ENCODE peak calls at places on chromosome X, in eight cellular contexts. G is CD8-positive, alpha-beta T cell; V is neural crest cell; D is heart left ventricle; L is progenitor cell of endocrine pancreas; P is endothelial cell; F is hepatocyte; S is heart right ventricle. I is an unnamed sample.

GRCh38 chrX:102546818-102547493 is 30.4 kb upstream of the TMSB15A start:
- DNase-seq in D (no peak), G (no peak), P (no peak), F (no peak), L (no peak), S (no peak), V (no peak), I (no peak)

GRCh38 chrX:19867411-19867732 is 20.0 kb downstream of the SH3KBP1 start:
- DNase-seq in L (no peak), S (no peak), F (no peak), D (no peak), G (no peak), P (no peak), V (no peak), I (peak)

GRCh38 chrX:66030505-66031317 is 9.2 kb downstream of the VSIG4 start:
- DNase-seq in D (no peak), G (peak), S (no peak), V (no peak), P (peak), L (no peak), F (peak), I (peak)

GRCh38 chrX:150370589-150371312 is 7.6 kb downstream of the MAMLD1 start:
- DNase-seq in D (no peak), P (no peak), S (no peak), F (no peak), G (no peak), L (no peak), V (no peak), I (no peak)

GRCh38 chrX:50812995-50813842 is 775 bp downstream of the SHROOM4 start:
- DNase-seq in V (peak), S (peak), P (peak), F (peak), L (peak), D (peak), G (no peak), I (peak)

GRCh38 chrX:24877854-24878650 is 137.7 kb downstream of the ARX start:
- DNase-seq in D (no peak), V (no peak), F (peak), S (no peak), G (no peak), L (no peak), P (no peak), I (no peak)

GRCh38 chrX:38232287-38232686 is 11.6 kb upstream of the SRPX start:
- DNase-seq in L (no peak), G (no peak), D (no peak), V (no peak), P (no peak), F (no peak), S (no peak), I (no peak)

GRCh38 chrX:136662104-136662503 is 14.1 kb downstream of the CD40LG start:
- DNase-seq in G (no peak), F (no peak), V (no peak), P (no peak), D (no peak), L (no peak), S (no peak), I (no peak)

GRCh38 chrX:97102938-97103337 is 219.2 kb downstream of the RPA4 start:
- DNase-seq in D (no peak), P (no peak), F (no peak), G (no peak), S (no peak), V (no peak), L (no peak), I (no peak)

GRCh38 chrX:19627533-19627932 is 112.2 kb upstream of the MAP3K15 start:
- DNase-seq in P (no peak), D (no peak), L (no peak), G (no peak), V (no peak), F (no peak), S (no peak), I (peak)

GRCh38 chrX:113212052-113212451 is 371.4 kb upstream of the AMOT start:
- DNase-seq in F (no peak), V (no peak), D (no peak), L (no peak), P (no peak), S (no peak), G (no peak), I (no peak)

GRCh38 chrX:38654302-38654701 is 93.0 kb downstream of the TSPAN7 start:
- DNase-seq in S (no peak), P (peak), D (no peak), L (no peak), V (no peak), G (no peak), F (peak), I (peak)

GRCh38 chrX:138775501-138775900 is 64.0 kb upstream of the FGF13 start:
- DNase-seq in V (no peak), L (no peak), G (no peak), P (no peak), S (no peak), D (no peak), F (peak), I (peak)

GRCh38 chrX:55783723-55784122 is 66.2 kb downstream of the RRAGB start:
- DNase-seq in V (no peak), G (no peak), S (no peak), F (no peak), P (no peak), L (no peak), D (no peak), I (no peak)

GRCh38 chrX:8967471-8967870 is 66.5 kb downstream of the FAM9B start:
- DNase-seq in V (no peak), L (no peak), F (no peak), S (no peak), D (no peak), G (no peak), P (no peak), I (no peak)

GRCh38 chrX:68761086-68761485 is 67.7 kb upstream of the EFNB1 start:
- DNase-seq in S (no peak), D (no peak), G (no peak), L (no peak), P (no peak), F (no peak), V (no peak), I (no peak)

GRCh38 chrX:153226344-153227190 is 47.5 kb downstream of the MAGEA1 start:
- DNase-seq in F (peak), P (peak), L (no peak), V (peak), D (no peak), S (no peak), G (no peak), I (peak)

GRCh38 chrX:20181563-20182329 is 40.1 kb upstream of the EIF1AX start:
- DNase-seq in F (no peak), S (no peak), P (no peak), G (no peak), L (no peak), V (no peak), D (no peak), I (no peak)

GRCh38 chrX:122094611-122095010 is 1047.2 kb downstream of the GLUD2 start:
- DNase-seq in G (no peak), F (peak), S (no peak), P (no peak), D (no peak), V (no peak), L (no peak), I (peak)

GRCh38 chrX:65667503-65668355 is at the start of gene MSN:
- DNase-seq in L (peak), D (peak), P (peak), F (peak), G (peak), S (peak), V (peak), I (peak)

GRCh38 chrX:2501246-2502102 is 698 bp upstream of the DHRSX start:
- DNase-seq in P (no peak), V (no peak), G (no peak), S (no peak), L (no peak), F (no peak), D (no peak), I (no peak)

GRCh38 chrX:47831788-47832187 is 4.9 kb upstream of the ZNF81 start:
- DNase-seq in F (peak), P (peak), D (peak), L (peak), G (peak), V (peak), S (peak), I (peak)

GRCh38 chrX:51336584-51336983 is 4.0 kb downstream of the NUDT10 start:
- DNase-seq in L (no peak), F (peak), D (peak), G (peak), S (no peak), P (peak), V (no peak), I (peak)

GRCh38 chrX:120001787-120002186 is 58.2 kb upstream of the NKAP start:
- DNase-seq in G (no peak), D (no peak), F (no peak), L (no peak), P (no peak), V (no peak), S (no peak), I (no peak)

GRCh38 chrX:147803948-147804347 is 107.8 kb upstream of the FMR1 start:
- DNase-seq in F (peak), P (peak), L (no peak), V (no peak), D (no peak), S (no peak), G (no peak), I (peak)

GRCh38 chrX:13398073-13398823 is 78.4 kb upstream of the ATXN3L start:
- DNase-seq in G (peak), D (no peak), P (no peak), L (no peak), F (peak), V (no peak), S (peak), I (peak)

GRCh38 chrX:135327299-135327698 is 18.0 kb downstream of the ETDC start:
- DNase-seq in V (no peak), P (no peak), G (no peak), S (no peak), F (no peak), D (no peak), L (no peak), I (peak)

GRCh38 chrX:102958794-102959193 is 21.7 kb downstream of the RAB40AL start:
- DNase-seq in L (no peak), S (no peak), D (no peak), F (no peak), V (no peak), P (no peak), G (no peak), I (no peak)

GRCh38 chrX:105872921-105873320 is 50.6 kb downstream of the NRK start:
- DNase-seq in P (no peak), L (no peak), F (no peak), S (no peak), V (no peak), D (no peak), G (no peak), I (peak)

GRCh38 chrX:144791298-144791697 is 456.0 kb upstream of the SPANXN1 start:
- DNase-seq in G (no peak), F (peak), D (no peak), S (no peak), L (no peak), P (no peak), V (no peak), I (peak)

GRCh38 chrX:33078273-33078672 is 133.1 kb downstream of the DMD start:
- DNase-seq in L (no peak), V (no peak), D (no peak), F (no peak), G (no peak), S (no peak), P (no peak), I (no peak)

GRCh38 chrX:32576885-32577284 is 634.5 kb downstream of the DMD start:
- DNase-seq in D (no peak), F (no peak), S (no peak), G (no peak), V (no peak), L (no peak), P (no peak), I (no peak)

GRCh38 chrX:17361620-17362019 is 13.4 kb upstream of the NHS start:
- DNase-seq in S (no peak), L (no peak), V (peak), F (no peak), G (no peak), P (peak), D (no peak), I (no peak)
- TF ChIP-seq CTCF in S (no peak), L (peak), V (peak), F (peak), G (no peak), P (peak), D (no peak), I (peak)

DNA sequence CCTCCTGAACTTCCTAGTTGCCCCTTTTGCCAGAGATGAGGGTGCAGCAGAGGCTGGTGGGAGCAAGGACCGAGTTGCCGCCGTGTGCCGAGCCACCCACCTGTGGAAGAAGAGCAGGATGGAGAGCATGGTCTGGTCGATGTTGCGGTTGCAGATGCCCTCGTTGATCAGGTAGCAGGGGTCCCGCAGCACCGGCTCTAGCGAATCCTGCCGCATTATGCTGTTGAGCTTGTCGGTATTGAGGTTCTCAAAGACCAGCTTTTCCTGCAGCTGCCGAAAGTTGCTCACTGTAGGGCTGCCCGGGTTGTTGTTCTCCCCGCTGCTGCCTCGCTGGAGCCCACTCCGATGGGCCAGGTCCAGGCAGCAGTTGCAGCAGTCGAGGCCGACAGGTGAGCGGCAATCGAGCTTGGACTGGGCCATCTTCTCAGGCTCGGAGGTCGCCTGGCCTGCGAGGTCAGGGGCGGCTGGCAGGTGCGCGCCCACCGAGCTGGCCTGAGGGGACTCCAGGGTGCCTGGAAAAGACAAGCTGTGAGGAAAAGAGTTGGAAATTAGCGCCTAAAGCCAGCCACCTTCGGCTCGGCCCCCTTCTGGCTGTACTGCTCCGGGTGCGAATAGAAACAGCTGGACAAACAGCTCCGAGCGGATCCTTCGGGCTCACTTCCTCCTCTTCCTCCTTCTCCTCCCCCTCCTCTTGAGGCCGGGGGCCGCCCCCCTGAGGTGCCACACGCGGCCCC is 420 bp downstream of the TSC22D3 start:
- DNase-seq in L (no peak), V (no peak), F (peak), P (peak), D (no peak), G (peak), S (no peak), I (no peak)
- TF ChIP-seq CTCF in L (no peak), V (peak), F (no peak), P (no peak), D (no peak), G (no peak), S (no peak), I (no peak)

DNA sequence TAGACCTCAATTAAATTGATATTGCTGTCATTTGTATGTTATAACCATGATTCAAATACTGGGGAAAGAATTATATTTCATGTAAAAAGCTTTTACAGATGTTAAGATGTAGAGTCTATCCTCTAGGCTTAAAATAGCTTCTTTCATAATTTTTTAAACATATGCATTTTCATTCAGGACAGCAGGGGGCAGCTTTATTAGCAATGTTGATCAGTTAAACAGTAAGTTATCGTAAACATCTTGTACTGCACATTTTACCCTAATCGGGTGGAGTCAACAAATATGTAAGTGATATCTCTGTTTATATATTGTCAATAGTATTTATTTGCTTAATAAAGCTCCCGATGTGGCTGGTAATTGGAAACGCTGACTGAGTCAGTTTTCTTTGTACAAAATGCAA is 142.5 kb upstream of the MED14 start:
- DNase-seq in F (no peak), V (no peak), G (no peak), L (no peak), P (no peak), S (no peak), D (no peak), I (peak)
- TF ChIP-seq CTCF in F (peak), V (peak), G (peak), L (peak), P (no peak), S (no peak), D (peak), I (peak)

GRCh38 chrX:42362219-42362618 is 415.7 kb downstream of the PPP1R2C start:
- DNase-seq in S (no peak), D (no peak), P (no peak), L (no peak), G (no peak), F (no peak), V (no peak), I (no peak)
- TF ChIP-seq CTCF in S (no peak), D (no peak), P (no peak), L (no peak), G (no peak), F (no peak), V (no peak), I (no peak)

DNA sequence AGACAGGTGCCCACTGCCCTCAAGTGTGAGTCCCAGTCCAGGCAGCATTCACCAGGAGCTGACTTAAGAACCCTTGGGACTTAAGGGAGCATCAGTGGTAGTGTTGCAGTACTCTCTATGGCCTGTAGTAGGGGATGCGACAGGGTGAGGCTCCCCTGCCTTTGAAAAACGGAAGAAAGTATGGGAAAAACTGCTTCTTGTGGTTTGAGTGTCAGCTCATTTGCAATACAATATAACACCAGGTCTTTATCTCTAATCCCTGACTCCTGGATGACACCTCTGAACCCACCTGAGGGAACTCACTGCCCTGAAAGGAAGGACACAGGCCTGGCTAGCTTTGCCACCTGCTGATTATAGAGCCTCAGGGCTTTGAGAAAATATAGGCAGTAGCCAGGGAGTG is 176.0 kb downstream of the SMARCA1 start:
- DNase-seq in D (no peak), F (no peak), V (no peak), G (no peak), P (no peak), S (no peak), L (no peak), I (no peak)
- TF ChIP-seq CTCF in D (no peak), F (no peak), V (peak), G (no peak), P (peak), S (no peak), L (peak), I (no peak)